ENCODE peak calls at places on chromosome 4, in nine cellular contexts. C is effector memory CD8-positive, alpha-beta T cell; G is AG20443; Z is left colon; L is EH; D is Right ventricle myocardium superior; W is AG10803; T is activated CD4-positive, alpha-beta memory T cell treated with anti-CD3 and anti-CD28 coated beads, Interleukin-2, amount 10 ng/mL, durations not matched to agents 7 days and 5 days; N is GM19239. P is an unnamed sample.

GRCh38 chr4:151730003-151730559 is 30.7 kb downstream of the GATB start:
- DNase-seq in L (peak; percentile 30), D (no peak), G (no peak), Z (peak; percentile 48), T (no peak), N (no peak), W (peak; percentile 10), C (no peak), P (no peak)

GRCh38 chr4:7384929-7385890 is 49.5 kb downstream of the PSAPL1 start:
- DNase-seq in D (no peak), W (no peak), N (no peak), T (peak; percentile 3), L (no peak), G (no peak), C (no peak), Z (no peak), P (no peak)

GRCh38 chr4:76028242-76028859 is 5.1 kb upstream of the CXCL10 start:
- DNase-seq in T (no peak), W (no peak), N (no peak), C (no peak), D (no peak), Z (no peak), L (no peak), G (no peak), P (no peak)

GRCh38 chr4:26753642-26754041 is 107.0 kb upstream of the STIM2 start:
- DNase-seq in C (no peak), N (no peak), L (no peak), W (no peak), D (peak; percentile 52), G (no peak), T (no peak), Z (no peak), P (no peak)

GRCh38 chr4:77009511-77010120 is 60.1 kb downstream of the SEPTIN11 start:
- DNase-seq in N (no peak), L (peak; percentile 30), T (no peak), C (no peak), W (no peak), G (no peak), Z (no peak), D (no peak), P (no peak)

GRCh38 chr4:158750379-158750778 is 18.4 kb upstream of the FNIP2 start:
- DNase-seq in N (no peak), G (peak; percentile 76), D (no peak), L (peak; percentile 96), C (no peak), W (peak; percentile 95), T (no peak), Z (no peak), P (no peak)

GRCh38 chr4:173332963-173333657 is 1.0 kb downstream of the HMGB2 start:
- DNase-seq in N (no peak), Z (no peak), W (no peak), G (no peak), L (no peak), T (no peak), C (peak; percentile 11), D (no peak), P (no peak)

GRCh38 chr4:124997124-124997523 is 284.6 kb upstream of the ANKRD50 start:
- DNase-seq in Z (no peak), C (no peak), T (no peak), N (no peak), D (no peak), L (no peak), G (no peak), W (no peak), P (no peak)

GRCh38 chr4:122672091-122672490 is 51.2 kb upstream of the IL21 start:
- DNase-seq in W (no peak), Z (no peak), D (no peak), N (no peak), C (no peak), L (no peak), G (no peak), T (no peak), P (no peak)

GRCh38 chr4:134024251-134024650 is 177.3 kb downstream of the PABPC4L start:
- DNase-seq in L (peak; percentile 54), T (no peak), G (no peak), Z (no peak), N (no peak), W (no peak), C (no peak), D (no peak), P (no peak)

GRCh38 chr4:42151568-42152506 is 618 bp downstream of the BEND4 start:
- DNase-seq in C (no peak), T (no peak), D (no peak), W (no peak), Z (peak; percentile 51), N (peak; percentile 66), G (peak; percentile 36), L (no peak), P (peak; percentile 30)

GRCh38 chr4:101081695-101082369 is 265.5 kb downstream of the PPP3CA start:
- DNase-seq in N (no peak), T (no peak), L (no peak), W (no peak), Z (no peak), D (no peak), G (no peak), C (no peak), P (no peak)

GRCh38 chr4:81647388-81647787 is 175.7 kb upstream of the RASGEF1B start:
- DNase-seq in N (no peak), T (no peak), D (no peak), G (no peak), L (no peak), Z (no peak), W (no peak), C (no peak), P (no peak)

GRCh38 chr4:3662516-3662915 is 103.7 kb upstream of the ADRA2C start:
- DNase-seq in D (no peak), Z (no peak), N (no peak), C (no peak), L (no peak), T (no peak), G (no peak), W (no peak), P (no peak)

GRCh38 chr4:7059673-7060072 is 8.2 kb downstream of the GRPEL1 start:
- DNase-seq in T (no peak), D (no peak), L (no peak), G (no peak), W (no peak), N (no peak), C (no peak), Z (no peak), P (no peak)

GRCh38 chr4:55397521-55398321 is 2.0 kb downstream of the TMEM165 start:
- DNase-seq in L (peak; percentile 73), Z (no peak), C (no peak), N (no peak), D (no peak), G (peak; percentile 47), W (peak; percentile 81), T (no peak), P (no peak)

GRCh38 chr4:161554372-161554990 is 609.3 kb downstream of the FSTL5 start:
- DNase-seq in D (no peak), L (no peak), G (no peak), C (no peak), T (no peak), N (no peak), W (peak; percentile 20), Z (no peak), P (no peak)

GRCh38 chr4:139014391-139015268 is 951 bp upstream of the NOCT start:
- DNase-seq in C (no peak), W (peak; percentile 95), L (peak; percentile 96), Z (no peak), T (no peak), N (peak; percentile 16), G (peak; percentile 85), D (no peak), P (no peak)

GRCh38 chr4:74754218-74754617 is 40.1 kb downstream of the BTC start:
- DNase-seq in D (no peak), Z (no peak), W (no peak), N (peak; percentile 7), G (no peak), T (no peak), L (no peak), C (no peak), P (no peak)

GRCh38 chr4:98996056-98996941 is 778 bp downstream of the METAP1 start:
- DNase-seq in T (no peak), D (no peak), W (peak; percentile 22), Z (peak; percentile 24), L (peak; percentile 41), C (no peak), N (peak; percentile 7), G (peak; percentile 32), P (peak; percentile 41)

GRCh38 chr4:140257461-140258305 is 103.7 kb upstream of the MAML3 start:
- DNase-seq in C (no peak), D (no peak), G (no peak), W (peak; percentile 28), T (no peak), N (no peak), Z (no peak), L (peak; percentile 68), P (no peak)

GRCh38 chr4:188218392-188218791 is 79.2 kb downstream of the TRIML1 start:
- DNase-seq in T (no peak), Z (no peak), G (no peak), W (no peak), D (no peak), C (no peak), N (no peak), L (no peak), P (no peak)

GRCh38 chr4:153257966-153258365 is 53.7 kb downstream of the TRIM2 start:
- DNase-seq in C (no peak), L (peak; percentile 55), N (no peak), W (no peak), G (no peak), D (no peak), Z (no peak), T (no peak), P (peak; percentile 11)

GRCh38 chr4:151992755-151993154 is 231.9 kb upstream of the GATB start:
- DNase-seq in T (no peak), G (no peak), C (no peak), Z (no peak), L (no peak), N (no peak), W (no peak), D (no peak), P (no peak)

P was measured in activated CD8-positive, alpha-beta T cell treated with anti-CD3 and anti-CD28 coated beads, Interleukin-2, amount 10 ng/mL, durations not matched to agents 7 days and 5 days.